ENCODE peak calls at places on chromosome 10, in five cellular contexts. L is Panc1, H is suprapubic skin, Y is posterior vena cava, V is RWPE1. P is an unnamed sample.

GRCh38 chr10:98919899-98920298 is 315.8 kb downstream of the HPSE2 start:
- DNase-seq in L (no peak), H (no peak), Y (no peak), V (no peak), P (no peak)

GRCh38 chr10:31875608-31876007 is 53.0 kb downstream of the ARHGAP12 start:
- DNase-seq in L (no peak), H (no peak), Y (no peak), V (no peak), P (no peak)

GRCh38 chr10:31698169-31698890 is 230.3 kb downstream of the ARHGAP12 start:
- DNase-seq in L (no peak), H (peak; percentile 85), Y (peak; percentile 69), V (no peak), P (no peak)

GRCh38 chr10:4770766-4771553 is 55.0 kb upstream of the AKR1E2 start:
- DNase-seq in L (peak; percentile 71), H (no peak), Y (no peak), V (peak; percentile 84), P (no peak)

GRCh38 chr10:96511044-96511945 is 2.4 kb downstream of the TLL2 start:
- DNase-seq in L (peak; percentile 48), H (no peak), Y (no peak), V (peak; percentile 57), P (peak; percentile 74)

GRCh38 chr10:24214762-24215161 is 5.8 kb downstream of the KIAA1217 start:
- DNase-seq in L (no peak), H (no peak), Y (no peak), V (no peak), P (no peak)

GRCh38 chr10:52343439-52343838 is 29.4 kb downstream of the DKK1 start:
- DNase-seq in L (no peak), H (no peak), Y (no peak), V (no peak), P (no peak)

GRCh38 chr10:49408437-49409306 is 12.8 kb upstream of the DRGX start:
- DNase-seq in L (no peak), H (no peak), Y (no peak), V (no peak), P (no peak)

GRCh38 chr10:102628451-102628911 is 15.8 kb upstream of the TRIM8 start:
- DNase-seq in L (no peak), H (no peak), Y (peak; percentile 87), V (peak; percentile 64), P (no peak)

GRCh38 chr10:95906675-95907453 is 911 bp upstream of the CC2D2B start:
- DNase-seq in L (peak; percentile 28), H (peak; percentile 61), Y (peak; percentile 78), V (peak; percentile 54), P (peak; percentile 64)

GRCh38 chr10:12262278-12262981 is 66.4 kb downstream of the CDC123 start:
- DNase-seq in L (no peak), H (peak; percentile 32), Y (no peak), V (no peak), P (no peak)

GRCh38 chr10:131492211-131492610 is 180.7 kb upstream of the TCERG1L start:
- DNase-seq in L (no peak), H (no peak), Y (no peak), V (no peak), P (no peak)

GRCh38 chr10:129441391-129442009 is 25.5 kb upstream of the MGMT start:
- DNase-seq in L (no peak), H (no peak), Y (no peak), V (no peak), P (no peak)

GRCh38 chr10:29083096-29083495 is 205.8 kb upstream of the LYZL1 start:
- DNase-seq in L (no peak), H (no peak), Y (no peak), V (no peak), P (no peak)

P was measured in GM13976.